ENCODE peak calls at places on chromosomes 1 and 21, in four cellular contexts. O, K, Q and V are unnamed samples.

GRCh38 chr1:168341576-168341975 is 60.9 kb downstream of the TBX19 start:
- DNase-seq in O (peak; percentile 50), K (no peak), Q (no peak), V (no peak)

GRCh38 chr21:37074195-37074510 is 1.1 kb downstream of the TTC3 start:
- DNase-seq in O (no peak), K (no peak), Q (no peak), V (no peak)

GRCh38 chr1:26278835-26279597 is 870 bp upstream of the SH3BGRL3 start:
- DNase-seq in O (peak; percentile 75), K (peak; percentile 89), Q (no peak), V (no peak)

GRCh38 chr1:72011721-72012120 is 270.6 kb downstream of the NEGR1 start:
- DNase-seq in O (no peak), K (no peak), Q (no peak), V (no peak)

GRCh38 chr1:85339089-85339488 is 62.7 kb upstream of the BCL10 start:
- DNase-seq in O (peak; percentile 76), K (peak; percentile 32), Q (no peak), V (no peak)

GRCh38 chr1:211653907-211654553 is 21.4 kb downstream of the NEK2 start:
- DNase-seq in O (peak; percentile 44), K (peak; percentile 76), Q (no peak), V (no peak)

GRCh38 chr1:56543783-56544612 is 35.4 kb downstream of the PLPP3 start:
- DNase-seq in O (no peak), K (no peak), Q (no peak), V (no peak)

GRCh38 chr1:46396429-46397398 is 2.6 kb downstream of the FAAH start:
- DNase-seq in O (peak; percentile 17), K (no peak), Q (no peak), V (no peak)

GRCh38 chr1:41102208-41102607 is 80.7 kb upstream of the SLFNL1 start:
- DNase-seq in O (peak; percentile 97), K (peak; percentile 19), Q (no peak), V (no peak)

GRCh38 chr1:162087574-162087973 is 18.1 kb downstream of the NOS1AP start:
- DNase-seq in O (no peak), K (no peak), Q (no peak), V (no peak)

GRCh38 chr1:183080406-183080805 is 57.2 kb downstream of the LAMC1 start:
- DNase-seq in O (peak; percentile 76), K (peak; percentile 81), Q (no peak), V (no peak)

GRCh38 chr1:159832309-159832708 is 5.6 kb downstream of the SLAMF8 start:
- DNase-seq in O (no peak), K (no peak), Q (no peak), V (no peak)

GRCh38 chr1:218349365-218350021 is 4.4 kb downstream of the TGFB2 start:
- DNase-seq in O (no peak), K (no peak), Q (no peak), V (no peak)

GRCh38 chr1:68479501-68479900 is 17.4 kb downstream of the DEPDC1 start:
- DNase-seq in O (no peak), K (no peak), Q (no peak), V (no peak)

GRCh38 chr1:37661401-37661800 is 26.7 kb upstream of the RSPO1 start:
- DNase-seq in O (peak; percentile 7), K (no peak), Q (no peak), V (no peak)

GRCh38 chr21:42118901-42119300 is 47.8 kb downstream of the UMODL1 start:
- DNase-seq in O (peak; percentile 48), K (no peak), Q (no peak), V (no peak)

GRCh38 chr1:214440219-214440965 is 111.0 kb downstream of the PTPN14 start:
- DNase-seq in O (no peak), K (peak; percentile 68), Q (peak; percentile 40), V (no peak)
- H2BK15ac ChIP-seq in O (peak overlapping the region; percentile 37), K (no peak overlapping the region), Q (no peak overlapping the region), V (no peak overlapping the region)

GRCh38 chr1:24318988-24319863 is at the start of gene GRHL3:
- DNase-seq in O (no peak), K (peak; percentile 48), Q (peak; percentile 93), V (no peak)
- H2BK15ac ChIP-seq in O (no peak within 1 kb of the TSS), K (peak within 1 kb of the TSS; percentile 30), Q (no peak within 1 kb of the TSS), V (no peak within 1 kb of the TSS)

GRCh38 chr1:205275916-205276315 is 45.6 kb downstream of the NUAK2 start:
- DNase-seq in O (no peak), K (no peak), Q (no peak), V (no peak)

GRCh38 chr1:205273551-205273982 is 45.8 kb downstream of the TMCC2 start:
- DNase-seq in O (peak; percentile 76), K (peak; percentile 76), Q (peak; percentile 91), V (peak; percentile 81)

GRCh38 chr1:205274041-205274691 is 46.4 kb downstream of the TMCC2 start:
- DNase-seq in O (no peak), K (no peak), Q (peak; percentile 65), V (no peak)

GRCh38 chr1:205276334-205277065 is 45.0 kb downstream of the NUAK2 start:
- DNase-seq in O (no peak), K (no peak), Q (no peak), V (no peak)

GRCh38 chr1:205275133-205275532 is 46.4 kb downstream of the NUAK2 start:
- DNase-seq in O (no peak), K (no peak), Q (no peak), V (no peak)
- H2BK15ac ChIP-seq in O (peak overlapping the region; percentile 60), K (peak overlapping the region; percentile 12), Q (no peak overlapping the region), V (no peak overlapping the region)

GRCh38 chr1:203049576-203050180 is 23.4 kb downstream of the PPFIA4 start:
- DNase-seq in O (no peak), K (no peak), Q (no peak), V (no peak)
- H2BK15ac ChIP-seq in O (no peak overlapping the region), K (no peak overlapping the region), Q (no peak overlapping the region), V (no peak overlapping the region)

GRCh38 chr1:1628656-1629429 is 3.1 kb upstream of the MMP23B start:
- DNase-seq in O (no peak), K (no peak), Q (peak; percentile 84), V (no peak)
- H2BK15ac ChIP-seq in O (no peak overlapping the region), K (no peak overlapping the region), Q (no peak overlapping the region), V (no peak overlapping the region)

DNA sequence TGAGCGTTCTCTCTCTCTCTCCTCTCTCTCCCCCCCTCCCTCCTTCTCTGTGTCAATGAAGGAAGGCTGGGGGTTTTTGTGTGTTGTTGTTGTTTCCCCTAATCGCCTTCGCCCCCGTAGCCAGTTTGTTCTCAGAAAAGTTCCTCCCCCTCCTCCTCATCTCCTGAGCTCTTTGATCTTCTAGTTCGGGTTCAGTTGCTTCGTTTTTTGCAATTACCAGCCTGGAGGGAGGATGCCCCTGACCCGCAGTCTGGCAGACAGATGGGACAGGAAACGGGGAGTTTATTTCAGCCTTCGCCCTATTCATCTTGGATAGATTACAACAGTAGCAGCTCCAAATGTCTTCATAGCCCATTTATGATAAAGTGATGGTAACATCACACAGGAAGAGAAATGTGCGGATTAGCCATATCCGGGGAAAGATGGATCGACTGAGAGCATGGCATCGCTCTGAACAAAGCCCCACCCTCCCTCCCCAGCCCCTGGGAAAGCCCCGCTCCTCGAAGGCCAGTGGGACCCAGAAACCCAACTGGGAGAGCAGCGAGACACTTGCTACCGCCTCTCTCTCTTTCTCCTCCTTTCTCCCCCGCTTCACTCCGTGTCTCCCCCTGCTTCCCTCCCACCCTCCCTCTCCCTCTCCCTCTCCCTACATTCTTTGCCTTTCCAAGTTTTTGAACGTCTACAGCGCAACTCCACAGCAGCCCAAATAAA is 139.7 kb upstream of the ARHGEF16 start:
- DNase-seq in O (peak; percentile 66), K (peak; percentile 17), Q (no peak), V (peak; percentile 37)
- H2BK15ac ChIP-seq in O (peak overlapping the region; percentile 43), K (peak overlapping the region; percentile 60), Q (no peak overlapping the region), V (no peak overlapping the region)

GRCh38 chr1:248837794-248838356 is at the start of gene ZNF672:
- DNase-seq in O (peak; percentile 97), K (peak; percentile 99), Q (peak; percentile 98), V (peak; percentile 97)
- H2BK15ac ChIP-seq in O (peak within 1 kb of the TSS; percentile 62), K (peak within 1 kb of the TSS; percentile 60), Q (no peak within 1 kb of the TSS), V (no peak within 1 kb of the TSS)